ENCODE peak calls at places on chromosome 21, in five cellular contexts. H is stomach, B is right cardiac atrium, C is adrenal gland, Q is IMR-90. R is an unnamed sample.

GRCh38 chr21:44998621-44999427 is 59.0 kb downstream of the SLX9 start:
- DNase-seq in Q (no peak), C (no peak), H (no peak), B (peak), R (peak)

GRCh38 chr21:45615145-45615711 is 28.3 kb upstream of the PCBP3 start:
- DNase-seq in B (no peak), H (peak), C (no peak), Q (peak), R (no peak)

GRCh38 chr21:44692798-44693512 is 4.0 kb upstream of the KRTAP10-12 start:
- DNase-seq in Q (no peak), B (no peak), C (no peak), H (no peak), R (no peak)

GRCh38 chr21:39602076-39602689 is 10.6 kb upstream of the B3GALT5 start:
- DNase-seq in B (no peak), H (no peak), Q (no peak), C (no peak), R (no peak)

GRCh38 chr21:31894441-31894840 is 21.6 kb downstream of the HUNK start:
- DNase-seq in C (no peak), H (no peak), B (no peak), Q (no peak), R (no peak)

GRCh38 chr21:42678118-42678430 is 24.7 kb downstream of the PDE9A start:
- DNase-seq in H (no peak), C (no peak), B (peak), Q (no peak), R (no peak)

GRCh38 chr21:42725416-42725930 is 72.1 kb downstream of the PDE9A start:
- DNase-seq in C (no peak), Q (peak), B (no peak), H (peak), R (no peak)

GRCh38 chr21:44444286-44444931 is 10.9 kb upstream of the LRRC3 start:
- DNase-seq in H (no peak), Q (no peak), C (no peak), B (peak), R (peak)

GRCh38 chr21:25370311-25370744 is 237.0 kb downstream of the MRPL39 start:
- DNase-seq in B (no peak), C (peak), H (no peak), Q (peak), R (no peak)

GRCh38 chr21:45590726-45591618 is 48.7 kb upstream of the SLC19A1 start:
- DNase-seq in C (peak), Q (no peak), B (peak), H (no peak), R (peak)

GRCh38 chr21:15978158-15978805 is 248.5 kb downstream of the USP25 start:
- DNase-seq in H (no peak), B (no peak), C (no peak), Q (peak), R (no peak)

GRCh38 chr21:29940993-29941392 is 1.2 kb upstream of the GRIK1 start:
- DNase-seq in C (no peak), Q (no peak), H (no peak), B (no peak), R (no peak)

GRCh38 chr21:45836268-45836655 is 145.3 kb upstream of the COL6A1 start:
- DNase-seq in H (no peak), B (no peak), C (no peak), Q (peak), R (no peak)

GRCh38 chr21:44406953-44407352 is 48.4 kb upstream of the LRRC3 start:
- DNase-seq in C (no peak), B (no peak), H (no peak), Q (no peak), R (no peak)

GRCh38 chr21:35988396-35989140 is 71.8 kb downstream of the SETD4 start:
- DNase-seq in B (no peak), C (no peak), H (no peak), Q (no peak), R (no peak)

GRCh38 chr21:43640437-43640836 is 18.9 kb downstream of the HSF2BP start:
- DNase-seq in C (no peak), Q (no peak), H (no peak), B (no peak), R (no peak)

GRCh38 chr21:36260030-36260787 is 59.8 kb upstream of the MORC3 start:
- DNase-seq in B (no peak), Q (peak), H (peak), C (peak), R (no peak)

GRCh38 chr21:25385912-25386474 is 221.3 kb downstream of the MRPL39 start:
- DNase-seq in Q (peak), B (no peak), C (no peak), H (peak), R (no peak)

GRCh38 chr21:31405638-31406037 is 61.6 kb upstream of the TIAM1 start:
- DNase-seq in C (no peak), H (no peak), Q (no peak), B (no peak), R (no peak)

GRCh38 chr21:46253610-46254124 is 25.1 kb upstream of the LSS start:
- DNase-seq in H (no peak), Q (peak), B (no peak), C (no peak), R (no peak)

GRCh38 chr21:45211661-45212060 is 76.0 kb downstream of the POFUT2 start:
- DNase-seq in B (no peak), Q (no peak), C (no peak), H (no peak), R (no peak)

GRCh38 chr21:25506887-25507286 is 100.4 kb downstream of the MRPL39 start:
- DNase-seq in H (no peak), C (no peak), B (no peak), Q (peak), R (no peak)

GRCh38 chr21:44829507-44830092 is 11.7 kb upstream of the SUMO3 start:
- DNase-seq in B (no peak), Q (no peak), H (no peak), C (no peak), R (no peak)

GRCh38 chr21:44955803-44956175 is 16.0 kb downstream of the SLX9 start:
- DNase-seq in Q (no peak), C (no peak), B (peak), H (no peak), R (peak)

GRCh38 chr21:39314155-39315027 is 959 bp upstream of the BRWD1 start:
- DNase-seq in B (peak), H (peak), Q (peak), C (peak), R (peak)

GRCh38 chr21:36419996-36420395 is 34.8 kb downstream of the CHAF1B start:
- DNase-seq in C (peak), B (peak), H (peak), Q (peak), R (peak)

GRCh38 chr21:25561668-25562641 is 45.3 kb downstream of the MRPL39 start:
- DNase-seq in Q (peak), B (peak), H (peak), C (peak), R (peak)

GRCh38 chr21:45286671-45287437 is 841 bp downstream of the POFUT2 start:
- DNase-seq in C (peak), Q (peak), H (peak), B (peak), R (peak)

GRCh38 chr21:14977814-14978213 is 87.0 kb downstream of the NRIP1 start:
- DNase-seq in B (no peak), H (no peak), C (no peak), Q (no peak), R (no peak)

GRCh38 chr21:45406801-45407628 is 2.0 kb downstream of the COL18A1 start:
- DNase-seq in Q (no peak), B (peak), H (no peak), C (peak), R (peak)

GRCh38 chr21:39125752-39126485 is 57.3 kb downstream of the PSMG1 start:
- DNase-seq in Q (peak), B (no peak), C (peak), H (peak), R (no peak)

GRCh38 chr21:43340491-43341348 is 86.2 kb downstream of the SIK1 start:
- DNase-seq in C (no peak), Q (peak), H (peak), B (peak), R (no peak)

GRCh38 chr21:16020878-16021277 is 291.1 kb downstream of the USP25 start:
- DNase-seq in C (no peak), H (no peak), Q (no peak), B (no peak), R (no peak)

GRCh38 chr21:39452207-39452964 is 616 bp downstream of the SH3BGR start:
- DNase-seq in C (no peak), H (no peak), B (no peak), Q (peak), R (no peak)

GRCh38 chr21:16059981-16060380 is 330.2 kb downstream of the USP25 start:
- DNase-seq in B (no peak), C (no peak), H (no peak), Q (no peak), R (no peak)

GRCh38 chr21:38880578-38880966 is 74.8 kb downstream of the ETS2 start:
- DNase-seq in C (no peak), H (no peak), Q (no peak), B (no peak), R (no peak)

GRCh38 chr21:24994717-24995116 is 612.6 kb downstream of the MRPL39 start:
- DNase-seq in H (no peak), C (no peak), Q (no peak), B (no peak), R (no peak)

GRCh38 chr21:15520811-15521643 is 208.8 kb upstream of the USP25 start:
- DNase-seq in B (no peak), C (no peak), H (no peak), Q (peak), R (no peak)

GRCh38 chr21:14862794-14863720 is 201.7 kb downstream of the NRIP1 start:
- DNase-seq in Q (peak), H (no peak), C (no peak), B (no peak), R (no peak)

DNA sequence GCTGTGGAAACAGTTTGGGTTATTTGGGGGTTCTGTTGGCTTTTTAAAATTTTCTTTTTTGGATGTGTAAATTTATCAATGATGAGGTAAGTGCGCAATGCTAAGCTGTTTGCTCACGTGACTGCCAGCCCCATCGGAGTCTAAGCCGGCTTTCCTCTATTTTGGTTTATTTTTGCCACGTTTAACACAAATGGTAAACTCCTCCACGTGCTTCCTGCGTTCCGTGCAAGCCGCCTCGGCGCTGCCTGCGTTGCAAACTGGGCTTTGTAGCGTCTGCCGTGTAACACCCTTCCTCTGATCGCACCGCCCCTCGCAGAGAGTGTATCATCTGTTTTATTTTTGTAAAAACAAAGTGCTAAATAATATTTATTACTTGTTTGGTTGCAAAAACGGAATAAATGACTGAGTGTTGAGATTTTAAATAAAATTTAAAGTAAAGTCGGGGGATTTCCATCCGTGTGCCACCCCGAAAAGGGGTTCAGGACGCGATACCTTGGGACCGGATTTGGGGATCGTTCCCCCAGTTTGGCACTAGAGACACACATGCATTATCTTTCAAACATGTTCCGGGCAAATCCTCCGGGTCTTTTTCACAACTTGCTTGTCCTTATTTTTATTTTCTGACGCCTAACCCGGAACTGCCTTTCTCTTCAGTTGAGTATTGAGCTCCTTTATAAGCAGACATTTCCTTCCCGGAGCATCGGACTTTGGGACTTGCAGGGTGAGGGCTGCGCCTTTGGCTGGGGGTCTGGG is 3.2 kb downstream of the OLIG2 start:
- DNase-seq in H (no peak), C (no peak), B (no peak), Q (peak), R (no peak)
- H3K27ac ChIP-seq in H (no peak), C (no peak), B (no peak), Q (no peak), R (no peak)

GRCh38 chr21:41640756-41641509 is 125.9 kb downstream of the RIPK4 start:
- DNase-seq in Q (peak), C (no peak), B (no peak), H (no peak), R (no peak)
- H3K27ac ChIP-seq in Q (no peak), C (peak), B (no peak), H (peak), R (no peak)

GRCh38 chr21:23968722-23969647 is 1638.3 kb downstream of the MRPL39 start:
- DNase-seq in Q (peak), B (no peak), C (peak), H (peak), R (no peak)
- H3K27ac ChIP-seq in Q (no peak), B (no peak), C (no peak), H (no peak), R (no peak)

DNA sequence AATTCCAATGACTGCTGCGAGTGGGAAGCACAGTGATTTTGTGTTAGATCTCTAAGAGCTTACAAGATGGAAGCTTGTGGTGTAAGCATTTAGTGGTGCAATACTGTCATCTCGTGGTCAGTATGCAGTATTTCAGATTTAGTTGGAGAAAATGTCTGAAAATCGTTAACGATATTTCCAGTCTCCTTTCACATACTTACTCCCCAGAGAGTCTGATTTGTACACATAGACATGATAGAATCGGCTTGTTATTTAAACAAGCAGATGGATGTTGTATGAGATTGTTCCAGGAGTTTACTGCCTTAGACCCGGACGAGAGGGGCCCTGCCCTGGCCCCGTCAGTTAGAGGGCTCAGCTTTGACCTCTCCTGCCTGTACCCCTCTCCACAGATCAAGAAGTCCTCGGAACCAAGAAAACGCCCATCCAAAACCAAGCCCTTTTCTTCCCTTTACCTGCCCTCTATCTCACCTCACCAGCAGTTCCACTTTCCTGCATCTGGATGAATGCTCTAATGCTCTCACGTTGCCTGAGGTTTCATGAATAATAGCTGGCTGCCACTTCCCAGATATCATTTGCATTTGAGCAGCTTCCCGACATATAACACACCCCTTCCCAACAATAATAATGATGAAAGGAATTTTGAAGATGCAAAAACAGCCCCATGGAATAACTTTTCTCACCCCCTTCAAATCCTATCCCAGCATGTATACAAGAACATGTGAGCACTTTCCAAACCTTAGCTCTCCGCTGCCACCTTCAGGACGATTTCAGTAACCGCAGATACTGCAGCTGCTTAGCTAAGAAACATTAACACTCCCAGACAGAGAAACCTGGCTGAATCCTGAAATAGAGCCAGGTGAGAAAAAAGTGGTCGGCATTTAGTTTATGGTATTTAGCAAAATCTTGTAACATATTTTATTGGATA is 247.3 kb downstream of the LTN1 start:
- DNase-seq in Q (peak), C (peak), B (peak), H (peak), R (peak)
- H3K27ac ChIP-seq in Q (peak), C (peak), B (peak), H (peak), R (peak)

DNA sequence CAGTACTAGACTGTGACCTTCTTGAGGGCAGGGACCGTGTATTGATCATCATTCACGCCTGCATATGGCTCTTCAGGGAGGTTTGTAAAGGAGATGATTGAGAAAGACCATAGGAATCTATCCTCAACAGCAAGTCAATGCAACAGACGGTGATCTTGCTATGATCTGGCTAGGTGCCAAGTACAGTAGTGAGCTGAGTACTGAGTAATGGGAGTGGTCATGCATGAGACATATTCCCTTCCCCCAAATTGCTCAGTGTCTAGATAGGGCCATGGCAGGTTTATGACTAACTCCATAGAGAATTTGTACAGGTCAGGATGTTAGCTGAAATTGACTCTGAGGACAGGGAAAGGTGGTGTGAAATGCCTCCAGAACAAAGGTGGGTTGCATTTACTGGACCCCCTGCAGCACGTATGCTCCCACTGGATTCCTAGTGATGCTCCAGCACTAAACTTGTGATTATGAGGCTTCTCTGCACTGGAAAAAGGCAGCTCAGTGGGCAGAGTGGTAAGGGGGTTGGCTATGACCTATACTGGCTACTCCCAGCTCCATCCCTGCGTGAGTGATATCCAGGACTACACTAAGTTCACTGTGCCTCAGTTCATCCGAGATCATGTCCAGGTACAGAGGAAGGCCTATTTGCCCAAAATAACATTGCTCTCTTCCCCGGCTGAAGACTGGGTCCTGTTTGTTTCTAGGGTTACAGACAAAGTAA is 37.2 kb downstream of the KCNJ6 start:
- DNase-seq in B (no peak), C (no peak), H (no peak), Q (peak), R (no peak)
- H3K27ac ChIP-seq in B (no peak), C (no peak), H (no peak), Q (no peak), R (no peak)

GRCh38 chr21:28714795-28715464 is 277.7 kb downstream of the LTN1 start:
- DNase-seq in H (no peak), Q (peak), C (no peak), B (no peak), R (no peak)
- H3K27ac ChIP-seq in H (no peak), Q (no peak), C (no peak), B (no peak), R (no peak)

GRCh38 chr21:34973685-34974084 is 75.4 kb downstream of the RUNX1 start:
- DNase-seq in Q (no peak), B (no peak), H (no peak), C (no peak), R (no peak)
- H3K27ac ChIP-seq in Q (no peak), B (no peak), H (no peak), C (no peak), R (no peak)

DNA sequence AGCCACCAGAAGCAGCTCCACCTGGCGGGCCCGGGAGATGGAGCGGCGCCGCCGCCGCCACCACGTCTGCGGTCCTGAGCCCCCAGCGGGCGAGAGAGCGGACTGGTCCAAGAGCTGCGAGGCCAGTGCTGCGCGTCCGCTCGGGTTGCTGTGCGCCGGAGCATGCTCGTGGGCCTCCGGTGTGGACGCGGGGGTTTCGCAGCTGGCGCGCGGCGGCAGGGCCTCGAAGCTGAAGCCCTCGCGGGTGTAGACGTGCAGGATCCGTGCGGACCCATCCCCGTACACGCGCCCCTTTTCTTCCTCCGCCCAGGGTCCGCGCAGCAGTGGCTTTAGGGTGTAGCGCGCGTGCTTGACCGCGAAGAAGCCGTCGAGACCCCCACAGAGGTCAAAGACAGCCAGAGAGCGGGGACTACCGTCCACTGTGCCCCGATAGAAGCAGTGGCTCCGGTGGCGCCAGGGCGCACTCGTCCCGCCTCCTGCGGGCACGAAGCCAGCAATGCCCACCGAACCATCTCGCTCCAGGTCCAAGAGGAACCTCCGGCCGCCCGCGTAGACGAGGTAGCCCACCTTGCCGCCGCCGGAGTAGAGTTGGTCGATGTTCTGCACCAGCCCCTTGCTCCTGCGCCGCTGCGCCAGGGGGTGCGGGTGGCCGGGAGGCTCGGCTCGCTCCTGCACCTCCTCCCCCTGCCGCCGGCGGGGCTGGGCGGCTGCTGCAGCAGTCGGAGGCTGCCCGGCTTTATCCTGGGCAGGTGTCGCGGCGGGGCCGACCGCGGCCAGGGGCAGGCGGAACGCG is 1.1 kb downstream of the ADAMTS5 start:
- DNase-seq in C (peak), Q (peak), H (peak), B (peak), R (peak)
- H3K27ac ChIP-seq in C (peak), Q (peak), H (peak), B (no peak), R (peak)

R was measured in lower lobe of right lung.